ENCODE peak calls at places on chromosomes 3 and 15, in six cellular contexts. One of them, this sample, is unnamed.
A peak's percentile ranks its signal among the peaks of the same experiment; 100 is the strongest.

GRCh38 chr15:95812491-95812890 is 518.0 kb upstream of the NR2F2 start:
- DNase-seq in mesendoderm: no peak
- DNase-seq in foreskin fibroblast: peak; percentile 29
- DNase-seq in activated CD8-positive, alpha-beta T cell treated with anti-CD3 and anti-CD28 coated beads for 36 hours: no peak
- DNase-seq in CD4-positive, CD25-positive, alpha-beta regulatory T cell: no peak
- DNase-seq in cardiac muscle cell: no peak
- DNase-seq in this sample: no peak

GRCh38 chr3:190121061-190121765 is 516 bp upstream of the P3H2 start:
- DNase-seq in activated CD8-positive, alpha-beta T cell treated with anti-CD3 and anti-CD28 coated beads for 36 hours: no peak
- DNase-seq in mesendoderm: no peak
- DNase-seq in cardiac muscle cell: no peak
- DNase-seq in CD4-positive, CD25-positive, alpha-beta regulatory T cell: no peak
- DNase-seq in foreskin fibroblast: no peak
- DNase-seq in this sample: no peak

GRCh38 chr15:92845109-92845508 is 55.0 kb upstream of the CHD2 start:
- DNase-seq in activated CD8-positive, alpha-beta T cell treated with anti-CD3 and anti-CD28 coated beads for 36 hours: no peak
- DNase-seq in CD4-positive, CD25-positive, alpha-beta regulatory T cell: no peak
- DNase-seq in foreskin fibroblast: peak; percentile 71
- DNase-seq in mesendoderm: no peak
- DNase-seq in cardiac muscle cell: no peak
- DNase-seq in this sample: no peak

GRCh38 chr3:46566040-46566631 is at the start of gene LRRC2:
- DNase-seq in mesendoderm: peak; percentile 90
- DNase-seq in CD4-positive, CD25-positive, alpha-beta regulatory T cell: no peak
- DNase-seq in foreskin fibroblast: peak; percentile 73
- DNase-seq in activated CD8-positive, alpha-beta T cell treated with anti-CD3 and anti-CD28 coated beads for 36 hours: peak; percentile 42
- DNase-seq in cardiac muscle cell: peak; percentile 52
- DNase-seq in this sample: peak; percentile 57

GRCh38 chr3:189392969-189393368 is 221.2 kb downstream of the TPRG1 start:
- DNase-seq in foreskin fibroblast: no peak
- DNase-seq in mesendoderm: no peak
- DNase-seq in cardiac muscle cell: no peak
- DNase-seq in activated CD8-positive, alpha-beta T cell treated with anti-CD3 and anti-CD28 coated beads for 36 hours: no peak
- DNase-seq in CD4-positive, CD25-positive, alpha-beta regulatory T cell: no peak
- DNase-seq in this sample: no peak

GRCh38 chr15:85899927-85900326 is 105.2 kb upstream of the KLHL25 start:
- DNase-seq in foreskin fibroblast: no peak
- DNase-seq in activated CD8-positive, alpha-beta T cell treated with anti-CD3 and anti-CD28 coated beads for 36 hours: no peak
- DNase-seq in CD4-positive, CD25-positive, alpha-beta regulatory T cell: no peak
- DNase-seq in mesendoderm: no peak
- DNase-seq in cardiac muscle cell: no peak
- DNase-seq in this sample: no peak

GRCh38 chr3:151864423-151865101 is 8.9 kb upstream of the SUCNR1 start:
- DNase-seq in CD4-positive, CD25-positive, alpha-beta regulatory T cell: no peak
- DNase-seq in foreskin fibroblast: peak; percentile 79
- DNase-seq in activated CD8-positive, alpha-beta T cell treated with anti-CD3 and anti-CD28 coated beads for 36 hours: no peak
- DNase-seq in mesendoderm: peak; percentile 10
- DNase-seq in cardiac muscle cell: no peak
- DNase-seq in this sample: no peak

GRCh38 chr15:59764775-59765174 is 75.7 kb upstream of the BNIP2 start:
- DNase-seq in CD4-positive, CD25-positive, alpha-beta regulatory T cell: no peak
- DNase-seq in foreskin fibroblast: no peak
- DNase-seq in cardiac muscle cell: no peak
- DNase-seq in mesendoderm: peak; percentile 29
- DNase-seq in activated CD8-positive, alpha-beta T cell treated with anti-CD3 and anti-CD28 coated beads for 36 hours: no peak
- DNase-seq in this sample: no peak

GRCh38 chr15:94306700-94307650 is 75.6 kb downstream of the MCTP2 start:
- DNase-seq in CD4-positive, CD25-positive, alpha-beta regulatory T cell: no peak
- DNase-seq in activated CD8-positive, alpha-beta T cell treated with anti-CD3 and anti-CD28 coated beads for 36 hours: peak; percentile 46
- DNase-seq in cardiac muscle cell: no peak
- DNase-seq in foreskin fibroblast: no peak
- DNase-seq in mesendoderm: no peak
- DNase-seq in this sample: no peak

GRCh38 chr3:26921054-26921453 is 298.5 kb downstream of the LRRC3B start:
- DNase-seq in CD4-positive, CD25-positive, alpha-beta regulatory T cell: no peak
- DNase-seq in mesendoderm: peak; percentile 27
- DNase-seq in foreskin fibroblast: no peak
- DNase-seq in activated CD8-positive, alpha-beta T cell treated with anti-CD3 and anti-CD28 coated beads for 36 hours: no peak
- DNase-seq in cardiac muscle cell: no peak
- DNase-seq in this sample: no peak

GRCh38 chr15:76953913-76954312 is 22.4 kb downstream of the RCN2 start:
- DNase-seq in foreskin fibroblast: no peak
- DNase-seq in mesendoderm: no peak
- DNase-seq in cardiac muscle cell: no peak
- DNase-seq in CD4-positive, CD25-positive, alpha-beta regulatory T cell: no peak
- DNase-seq in activated CD8-positive, alpha-beta T cell treated with anti-CD3 and anti-CD28 coated beads for 36 hours: no peak
- DNase-seq in this sample: no peak

GRCh38 chr15:31402511-31403056 is 75.9 kb downstream of the KLF13 start:
- DNase-seq in mesendoderm: no peak
- DNase-seq in foreskin fibroblast: peak; percentile 66
- DNase-seq in cardiac muscle cell: peak; percentile 59
- DNase-seq in CD4-positive, CD25-positive, alpha-beta regulatory T cell: no peak
- DNase-seq in activated CD8-positive, alpha-beta T cell treated with anti-CD3 and anti-CD28 coated beads for 36 hours: no peak
- DNase-seq in this sample: no peak

GRCh38 chr3:33046521-33046920 is 50.4 kb downstream of the GLB1 start:
- DNase-seq in foreskin fibroblast: no peak
- DNase-seq in activated CD8-positive, alpha-beta T cell treated with anti-CD3 and anti-CD28 coated beads for 36 hours: peak; percentile 74
- DNase-seq in cardiac muscle cell: no peak
- DNase-seq in mesendoderm: no peak
- DNase-seq in CD4-positive, CD25-positive, alpha-beta regulatory T cell: no peak
- DNase-seq in this sample: no peak

GRCh38 chr3:154188416-154188815 is 67.2 kb downstream of the ARHGEF26 start:
- DNase-seq in CD4-positive, CD25-positive, alpha-beta regulatory T cell: no peak
- DNase-seq in activated CD8-positive, alpha-beta T cell treated with anti-CD3 and anti-CD28 coated beads for 36 hours: no peak
- DNase-seq in cardiac muscle cell: no peak
- DNase-seq in mesendoderm: no peak
- DNase-seq in foreskin fibroblast: no peak
- DNase-seq in this sample: no peak